ENCODE peak calls at places on chromosomes 13 and 19, in ten cellular contexts. One of them, this sample, is unnamed.

GRCh38 chr13:102185375-102185984 is 216.4 kb downstream of the FGF14 start:
- DNase-seq in cardiac fibroblast: no peak
- DNase-seq in GM12878: no peak
- DNase-seq in fibroblast of lung: no peak
- DNase-seq in astrocyte of the spinal cord: no peak
- DNase-seq in bronchial epithelial cell: no peak
- DNase-seq in epithelial cell of esophagus: no peak
- DNase-seq in mammary epithelial cell: no peak
- DNase-seq in brain microvascular endothelial cell: no peak
- DNase-seq in cardiac muscle cell: no peak
- DNase-seq in this sample: no peak

GRCh38 chr13:49625392-49626137 is 2.7 kb upstream of the ARL11 start:
- DNase-seq in mammary epithelial cell: no peak
- DNase-seq in fibroblast of lung: no peak
- DNase-seq in cardiac fibroblast: peak
- DNase-seq in astrocyte of the spinal cord: no peak
- DNase-seq in GM12878: no peak
- DNase-seq in brain microvascular endothelial cell: peak
- DNase-seq in cardiac muscle cell: no peak
- DNase-seq in bronchial epithelial cell: no peak
- DNase-seq in epithelial cell of esophagus: no peak
- DNase-seq in this sample: no peak

GRCh38 chr13:63435668-63436275 is 2020.1 kb upstream of the PCDH20 start:
- DNase-seq in mammary epithelial cell: peak
- DNase-seq in fibroblast of lung: peak
- DNase-seq in brain microvascular endothelial cell: peak
- DNase-seq in epithelial cell of esophagus: peak
- DNase-seq in cardiac fibroblast: peak
- DNase-seq in astrocyte of the spinal cord: peak
- DNase-seq in GM12878: no peak
- DNase-seq in bronchial epithelial cell: peak
- DNase-seq in cardiac muscle cell: no peak
- DNase-seq in this sample: no peak

GRCh38 chr13:94427313-94427712 is 52.2 kb downstream of the DCT start:
- DNase-seq in brain microvascular endothelial cell: no peak
- DNase-seq in GM12878: no peak
- DNase-seq in astrocyte of the spinal cord: no peak
- DNase-seq in cardiac fibroblast: no peak
- DNase-seq in epithelial cell of esophagus: peak
- DNase-seq in cardiac muscle cell: no peak
- DNase-seq in mammary epithelial cell: no peak
- DNase-seq in bronchial epithelial cell: no peak
- DNase-seq in fibroblast of lung: no peak
- DNase-seq in this sample: no peak

GRCh38 chr13:42355118-42355840 is 83.3 kb downstream of the AKAP11 start:
- DNase-seq in cardiac fibroblast: no peak
- DNase-seq in fibroblast of lung: peak
- DNase-seq in GM12878: no peak
- DNase-seq in cardiac muscle cell: peak
- DNase-seq in bronchial epithelial cell: no peak
- DNase-seq in astrocyte of the spinal cord: peak
- DNase-seq in mammary epithelial cell: no peak
- DNase-seq in epithelial cell of esophagus: no peak
- DNase-seq in brain microvascular endothelial cell: no peak
- DNase-seq in this sample: no peak

GRCh38 chr13:48500652-48501197 is 32.2 kb downstream of the RCBTB2 start:
- DNase-seq in cardiac fibroblast: peak
- DNase-seq in fibroblast of lung: peak
- DNase-seq in brain microvascular endothelial cell: peak
- DNase-seq in mammary epithelial cell: peak
- DNase-seq in astrocyte of the spinal cord: peak
- DNase-seq in cardiac muscle cell: no peak
- DNase-seq in epithelial cell of esophagus: peak
- DNase-seq in GM12878: no peak
- DNase-seq in bronchial epithelial cell: peak
- DNase-seq in this sample: no peak

GRCh38 chr13:78100481-78100880 is 181.8 kb upstream of the EDNRB start:
- DNase-seq in astrocyte of the spinal cord: no peak
- DNase-seq in GM12878: no peak
- DNase-seq in cardiac fibroblast: no peak
- DNase-seq in epithelial cell of esophagus: peak
- DNase-seq in fibroblast of lung: no peak
- DNase-seq in cardiac muscle cell: no peak
- DNase-seq in bronchial epithelial cell: no peak
- DNase-seq in brain microvascular endothelial cell: no peak
- DNase-seq in mammary epithelial cell: no peak
- DNase-seq in this sample: no peak

GRCh38 chr13:24323036-24323738 is 13.8 kb downstream of the C1QTNF9 start:
- DNase-seq in GM12878: no peak
- DNase-seq in cardiac fibroblast: no peak
- DNase-seq in mammary epithelial cell: no peak
- DNase-seq in fibroblast of lung: no peak
- DNase-seq in cardiac muscle cell: no peak
- DNase-seq in astrocyte of the spinal cord: no peak
- DNase-seq in brain microvascular endothelial cell: no peak
- DNase-seq in bronchial epithelial cell: no peak
- DNase-seq in epithelial cell of esophagus: no peak
- DNase-seq in this sample: no peak

GRCh38 chr13:36673838-36674326 is at the start of gene SERTM1:
- DNase-seq in bronchial epithelial cell: no peak
- DNase-seq in cardiac fibroblast: peak
- DNase-seq in mammary epithelial cell: peak
- DNase-seq in epithelial cell of esophagus: peak
- DNase-seq in cardiac muscle cell: peak
- DNase-seq in astrocyte of the spinal cord: peak
- DNase-seq in fibroblast of lung: peak
- DNase-seq in GM12878: no peak
- DNase-seq in brain microvascular endothelial cell: no peak
- DNase-seq in this sample: peak

GRCh38 chr13:26601669-26602068 is 44.2 kb downstream of the WASF3 start:
- DNase-seq in astrocyte of the spinal cord: no peak
- DNase-seq in fibroblast of lung: peak
- DNase-seq in mammary epithelial cell: peak
- DNase-seq in bronchial epithelial cell: peak
- DNase-seq in cardiac fibroblast: peak
- DNase-seq in brain microvascular endothelial cell: peak
- DNase-seq in cardiac muscle cell: no peak
- DNase-seq in epithelial cell of esophagus: peak
- DNase-seq in GM12878: peak
- DNase-seq in this sample: no peak

GRCh38 chr13:44972956-44973581 is 16.2 kb downstream of the NUFIP1 start:
- DNase-seq in GM12878: no peak
- DNase-seq in cardiac fibroblast: peak
- DNase-seq in epithelial cell of esophagus: peak
- DNase-seq in mammary epithelial cell: no peak
- DNase-seq in fibroblast of lung: peak
- DNase-seq in cardiac muscle cell: peak
- DNase-seq in astrocyte of the spinal cord: peak
- DNase-seq in brain microvascular endothelial cell: no peak
- DNase-seq in bronchial epithelial cell: peak
- DNase-seq in this sample: no peak
- TF ChIP-seq CTCF in GM12878: peak
- TF ChIP-seq CTCF in cardiac fibroblast: peak
- TF ChIP-seq CTCF in epithelial cell of esophagus: peak
- TF ChIP-seq CTCF in mammary epithelial cell: peak
- TF ChIP-seq CTCF in fibroblast of lung: peak
- TF ChIP-seq CTCF in cardiac muscle cell: peak
- TF ChIP-seq CTCF in astrocyte of the spinal cord: peak
- TF ChIP-seq CTCF in brain microvascular endothelial cell: peak
- TF ChIP-seq CTCF in bronchial epithelial cell: peak
- TF ChIP-seq CTCF in this sample: peak

GRCh38 chr13:101150998-101151397 is 265.3 kb downstream of the NALCN start:
- DNase-seq in bronchial epithelial cell: no peak
- DNase-seq in cardiac fibroblast: no peak
- DNase-seq in cardiac muscle cell: peak
- DNase-seq in mammary epithelial cell: no peak
- DNase-seq in fibroblast of lung: peak
- DNase-seq in epithelial cell of esophagus: no peak
- DNase-seq in astrocyte of the spinal cord: peak
- DNase-seq in GM12878: no peak
- DNase-seq in brain microvascular endothelial cell: peak
- DNase-seq in this sample: no peak

GRCh38 chr13:101152184-101152583 is 264.1 kb downstream of the NALCN start:
- DNase-seq in astrocyte of the spinal cord: no peak
- DNase-seq in mammary epithelial cell: no peak
- DNase-seq in brain microvascular endothelial cell: no peak
- DNase-seq in epithelial cell of esophagus: no peak
- DNase-seq in cardiac muscle cell: peak
- DNase-seq in bronchial epithelial cell: no peak
- DNase-seq in fibroblast of lung: no peak
- DNase-seq in cardiac fibroblast: no peak
- DNase-seq in GM12878: no peak
- DNase-seq in this sample: no peak

GRCh38 chr13:101157261-101157660 is 259.0 kb downstream of the NALCN start:
- DNase-seq in GM12878: no peak
- DNase-seq in brain microvascular endothelial cell: no peak
- DNase-seq in astrocyte of the spinal cord: no peak
- DNase-seq in cardiac muscle cell: no peak
- DNase-seq in epithelial cell of esophagus: peak
- DNase-seq in cardiac fibroblast: no peak
- DNase-seq in mammary epithelial cell: peak
- DNase-seq in fibroblast of lung: peak
- DNase-seq in bronchial epithelial cell: peak
- DNase-seq in this sample: no peak

DNA sequence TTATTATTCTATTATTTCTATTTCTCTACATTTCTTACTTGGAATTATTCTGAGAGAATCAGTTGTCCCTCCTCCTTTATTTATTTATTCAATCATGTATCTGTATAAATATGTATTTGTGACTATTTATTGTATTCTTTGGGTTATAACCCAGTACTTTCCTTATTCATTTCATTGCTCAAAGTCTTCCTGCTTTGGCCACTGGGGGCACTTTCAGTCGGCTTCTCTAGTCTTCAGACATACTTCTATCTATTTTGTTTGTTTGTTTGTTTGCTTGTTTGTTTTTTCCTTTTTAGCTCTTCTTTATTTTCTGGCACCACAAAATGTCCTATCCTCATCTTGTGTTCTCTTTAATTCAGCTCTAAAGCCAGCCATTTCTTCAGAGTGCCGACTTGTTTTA is 260.4 kb downstream of the NALCN start:
- DNase-seq in astrocyte of the spinal cord: no peak
- DNase-seq in fibroblast of lung: no peak
- DNase-seq in cardiac muscle cell: no peak
- DNase-seq in mammary epithelial cell: no peak
- DNase-seq in epithelial cell of esophagus: peak
- DNase-seq in brain microvascular endothelial cell: no peak
- DNase-seq in cardiac fibroblast: no peak
- DNase-seq in GM12878: no peak
- DNase-seq in bronchial epithelial cell: no peak
- DNase-seq in this sample: no peak
- TF ChIP-seq CTCF in astrocyte of the spinal cord: peak
- TF ChIP-seq CTCF in fibroblast of lung: peak
- TF ChIP-seq CTCF in cardiac muscle cell: peak
- TF ChIP-seq CTCF in mammary epithelial cell: peak
- TF ChIP-seq CTCF in epithelial cell of esophagus: peak
- TF ChIP-seq CTCF in brain microvascular endothelial cell: peak
- TF ChIP-seq CTCF in cardiac fibroblast: peak
- TF ChIP-seq CTCF in GM12878: peak
- TF ChIP-seq CTCF in bronchial epithelial cell: peak
- TF ChIP-seq CTCF in this sample: peak

GRCh38 chr19:49570997-49571676 is 9.2 kb downstream of the NOSIP start:
- DNase-seq in astrocyte of the spinal cord: no peak
- DNase-seq in fibroblast of lung: no peak
- DNase-seq in bronchial epithelial cell: no peak
- DNase-seq in cardiac muscle cell: peak
- DNase-seq in GM12878: no peak
- DNase-seq in brain microvascular endothelial cell: no peak
- DNase-seq in mammary epithelial cell: no peak
- DNase-seq in cardiac fibroblast: no peak
- DNase-seq in epithelial cell of esophagus: peak
- DNase-seq in this sample: no peak
- TF ChIP-seq CTCF in astrocyte of the spinal cord: peak
- TF ChIP-seq CTCF in fibroblast of lung: no peak
- TF ChIP-seq CTCF in bronchial epithelial cell: peak
- TF ChIP-seq CTCF in cardiac muscle cell: no peak
- TF ChIP-seq CTCF in GM12878: peak
- TF ChIP-seq CTCF in brain microvascular endothelial cell: peak
- TF ChIP-seq CTCF in mammary epithelial cell: no peak
- TF ChIP-seq CTCF in cardiac fibroblast: no peak
- TF ChIP-seq CTCF in epithelial cell of esophagus: peak
- TF ChIP-seq CTCF in this sample: no peak

GRCh38 chr19:39512964-39513363 is 2.0 kb upstream of the SELENOV start:
- DNase-seq in cardiac muscle cell: no peak
- DNase-seq in epithelial cell of esophagus: no peak
- DNase-seq in brain microvascular endothelial cell: no peak
- DNase-seq in GM12878: no peak
- DNase-seq in fibroblast of lung: no peak
- DNase-seq in mammary epithelial cell: no peak
- DNase-seq in astrocyte of the spinal cord: no peak
- DNase-seq in cardiac fibroblast: no peak
- DNase-seq in bronchial epithelial cell: no peak
- DNase-seq in this sample: no peak

GRCh38 chr19:39517432-39517831 is 2.5 kb downstream of the SELENOV start:
- DNase-seq in epithelial cell of esophagus: no peak
- DNase-seq in GM12878: no peak
- DNase-seq in fibroblast of lung: no peak
- DNase-seq in bronchial epithelial cell: no peak
- DNase-seq in cardiac muscle cell: no peak
- DNase-seq in cardiac fibroblast: no peak
- DNase-seq in brain microvascular endothelial cell: no peak
- DNase-seq in astrocyte of the spinal cord: no peak
- DNase-seq in mammary epithelial cell: no peak
- DNase-seq in this sample: no peak

GRCh38 chr19:39515551-39516191 is 732 bp downstream of the SELENOV start:
- DNase-seq in brain microvascular endothelial cell: no peak
- DNase-seq in cardiac fibroblast: no peak
- DNase-seq in epithelial cell of esophagus: no peak
- DNase-seq in bronchial epithelial cell: no peak
- DNase-seq in astrocyte of the spinal cord: no peak
- DNase-seq in fibroblast of lung: no peak
- DNase-seq in mammary epithelial cell: no peak
- DNase-seq in GM12878: no peak
- DNase-seq in cardiac muscle cell: peak
- DNase-seq in this sample: no peak

GRCh38 chr19:39516270-39516669 is 1.3 kb downstream of the SELENOV start:
- DNase-seq in cardiac muscle cell: no peak
- DNase-seq in GM12878: no peak
- DNase-seq in fibroblast of lung: no peak
- DNase-seq in brain microvascular endothelial cell: no peak
- DNase-seq in cardiac fibroblast: no peak
- DNase-seq in bronchial epithelial cell: no peak
- DNase-seq in mammary epithelial cell: no peak
- DNase-seq in epithelial cell of esophagus: no peak
- DNase-seq in astrocyte of the spinal cord: no peak
- DNase-seq in this sample: no peak

DNA sequence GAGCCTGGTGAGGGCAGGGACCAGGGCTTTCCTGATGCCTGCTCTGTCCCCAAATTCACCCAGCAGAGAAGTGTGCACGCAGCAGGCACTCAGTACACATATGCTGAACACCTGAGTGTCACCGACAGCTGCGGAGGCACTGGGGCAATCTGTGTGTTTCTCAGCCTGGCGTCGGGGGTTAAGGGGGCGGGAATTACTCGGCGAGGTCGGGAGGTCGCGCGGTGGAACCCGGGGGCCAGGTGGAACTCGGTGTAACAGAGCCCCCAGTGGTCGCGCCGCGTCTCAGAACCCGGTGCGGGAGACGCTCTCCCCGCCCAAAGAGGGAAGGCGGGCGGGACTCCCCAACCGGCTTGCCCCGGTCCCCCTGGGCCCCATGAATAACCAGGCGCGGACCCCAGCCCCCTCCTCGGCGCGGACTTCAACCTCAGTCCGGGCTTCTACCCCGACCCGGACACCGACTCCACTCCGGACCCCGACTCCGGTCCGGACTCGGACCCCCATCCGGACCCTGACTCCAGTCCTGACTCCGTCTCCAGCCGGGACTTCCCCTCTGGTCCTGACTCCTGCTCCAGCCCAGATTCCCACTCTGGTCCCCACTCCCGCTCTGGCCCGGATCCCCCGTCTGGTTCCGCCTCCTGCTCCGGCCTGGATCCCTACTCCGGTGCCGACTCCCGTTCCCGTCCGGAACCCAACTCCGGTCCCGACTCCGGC is at the start of gene SELENOV:
- DNase-seq in bronchial epithelial cell: no peak
- DNase-seq in fibroblast of lung: no peak
- DNase-seq in cardiac fibroblast: peak
- DNase-seq in astrocyte of the spinal cord: no peak
- DNase-seq in cardiac muscle cell: peak
- DNase-seq in brain microvascular endothelial cell: no peak
- DNase-seq in epithelial cell of esophagus: no peak
- DNase-seq in mammary epithelial cell: no peak
- DNase-seq in GM12878: no peak
- DNase-seq in this sample: peak
- TF ChIP-seq CTCF in bronchial epithelial cell: no peak
- TF ChIP-seq CTCF in fibroblast of lung: no peak
- TF ChIP-seq CTCF in cardiac fibroblast: no peak
- TF ChIP-seq CTCF in astrocyte of the spinal cord: no peak
- TF ChIP-seq CTCF in cardiac muscle cell: peak
- TF ChIP-seq CTCF in brain microvascular endothelial cell: no peak
- TF ChIP-seq CTCF in epithelial cell of esophagus: no peak
- TF ChIP-seq CTCF in mammary epithelial cell: no peak
- TF ChIP-seq CTCF in GM12878: no peak
- TF ChIP-seq CTCF in this sample: no peak